ENCODE peak calls at places on chromosomes 13 and 19, in five cellular contexts. Y is psoas muscle; S is heart right ventricle; P is CD8-positive, alpha-beta memory T cell; O is tibial artery. A is an unnamed sample.
A peak's percentile ranks its signal among the peaks of the same experiment; 100 is the strongest.

GRCh38 chr19:41218615-41219507 is at the start of gene AXL:
- DNase-seq in S (peak; percentile 81), P (no peak), O (peak; percentile 97), Y (peak; percentile 78), A (no peak)

GRCh38 chr19:32566246-32566830 is 14.7 kb upstream of the PDCD5 start:
- DNase-seq in O (no peak), Y (no peak), S (no peak), P (no peak), A (no peak)

GRCh38 chr13:70864731-70865130 is 756.5 kb upstream of the KLHL1 start:
- DNase-seq in O (no peak), Y (no peak), S (no peak), P (no peak), A (no peak)

GRCh38 chr19:13008926-13009787 is 13.9 kb downstream of the NFIX start:
- DNase-seq in Y (no peak), P (no peak), O (no peak), S (no peak), A (no peak)

GRCh38 chr13:49086711-49087110 is 111.0 kb downstream of the FNDC3A start:
- DNase-seq in Y (no peak), S (no peak), P (no peak), O (no peak), A (no peak)

GRCh38 chr13:102020611-102021216 is 381.1 kb downstream of the FGF14 start:
- DNase-seq in Y (no peak), S (no peak), P (no peak), O (no peak), A (no peak)

GRCh38 chr19:38596057-38596981 is 21.4 kb downstream of the MAP4K1 start:
- DNase-seq in Y (peak; percentile 67), O (no peak), S (no peak), P (no peak), A (no peak)

GRCh38 chr19:15367439-15367838 is 12.1 kb downstream of the AKAP8 start:
- DNase-seq in Y (no peak), O (no peak), S (no peak), P (no peak), A (no peak)

GRCh38 chr13:113448885-113449692 is 4.2 kb downstream of the ADPRHL1 start:
- DNase-seq in Y (peak; percentile 67), S (no peak), P (peak; percentile 24), O (peak; percentile 55), A (no peak)

GRCh38 chr19:55460670-55461258 is 678 bp downstream of the ISOC2 start:
- DNase-seq in P (peak; percentile 16), Y (peak; percentile 86), S (peak; percentile 87), O (peak; percentile 90), A (peak; percentile 73)

GRCh38 chr13:36193151-36193855 is 21.1 kb downstream of the SOHLH2 start:
- DNase-seq in Y (no peak), P (no peak), S (no peak), O (no peak), A (no peak)

GRCh38 chr13:113926951-113927660 is 46.8 kb downstream of the C13orf46 start:
- DNase-seq in S (peak; percentile 63), Y (peak; percentile 54), P (no peak), O (peak; percentile 68), A (no peak)

GRCh38 chr13:31951215-31951678 is 80.3 kb upstream of the FRY start:
- DNase-seq in S (peak; percentile 59), Y (peak; percentile 60), O (peak; percentile 77), P (no peak), A (peak; percentile 79)

GRCh38 chr19:1457892-1458291 is 8.0 kb downstream of the APC2 start:
- DNase-seq in O (no peak), S (peak; percentile 6), Y (no peak), P (no peak), A (no peak)

GRCh38 chr19:1455002-1455335 is 5.0 kb downstream of the APC2 start:
- DNase-seq in O (no peak), P (no peak), S (no peak), Y (no peak), A (peak; percentile 57)

GRCh38 chr19:1456121-1456900 is 6.4 kb downstream of the APC2 start:
- DNase-seq in Y (no peak), O (no peak), P (no peak), S (peak; percentile 15), A (no peak)

GRCh38 chr19:1455336-1456120 is 5.6 kb downstream of the APC2 start:
- DNase-seq in O (no peak), P (peak; percentile 37), Y (no peak), S (no peak), A (peak; percentile 79)

GRCh38 chr19:1457031-1457739 is 7.3 kb downstream of the APC2 start:
- DNase-seq in O (no peak), P (no peak), S (peak; percentile 10), Y (no peak), A (no peak)
- H3K27me3 ChIP-seq in O (peaks cover 67% of the 10 kb centered on the region), P (peaks cover 33% of the 10 kb centered on the region), S (peaks cover 62% of the 10 kb centered on the region), Y (no peaks in the 10 kb centered on the region), A (no peaks in the 10 kb centered on the region)

GRCh38 chr13:112346899-112347229 is 29.3 kb upstream of the SPACA7 start:
- DNase-seq in Y (no peak), O (no peak), P (no peak), S (no peak), A (no peak)

GRCh38 chr13:112348642-112349345 is 27.4 kb upstream of the SPACA7 start:
- DNase-seq in P (no peak), Y (no peak), S (no peak), O (peak; percentile 43), A (no peak)

GRCh38 chr13:112351825-112352224 is 24.3 kb upstream of the SPACA7 start:
- DNase-seq in Y (no peak), O (peak; percentile 33), P (no peak), S (no peak), A (no peak)

GRCh38 chr13:112349681-112350080 is 26.5 kb upstream of the SPACA7 start:
- DNase-seq in S (no peak), Y (no peak), O (peak; percentile 28), P (no peak), A (no peak)

DNA sequence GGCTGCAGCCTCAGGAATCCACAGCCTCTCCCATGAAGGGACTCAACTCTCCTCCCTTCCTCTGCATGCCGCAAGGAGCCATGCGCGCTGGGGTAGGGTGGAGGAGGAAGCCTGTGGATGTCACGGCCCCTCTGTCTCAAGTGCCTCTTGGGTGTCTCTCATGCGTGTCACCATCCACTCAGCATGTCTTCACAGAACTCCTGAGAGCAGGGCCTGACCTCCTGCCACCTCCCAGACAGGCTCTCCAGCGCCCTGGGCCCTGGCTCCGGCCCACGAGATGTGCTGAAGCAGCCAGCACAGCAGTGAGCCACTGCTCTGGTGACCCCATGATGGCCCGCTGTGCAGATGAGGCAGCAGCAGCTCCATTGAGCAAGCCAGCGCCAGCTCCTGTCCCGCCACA is 25.9 kb upstream of the SPACA7 start:
- DNase-seq in P (no peak), Y (no peak), O (peak; percentile 61), S (no peak), A (no peak)
- H3K27me3 ChIP-seq in P (no peaks in the 10 kb centered on the region), Y (no peaks in the 10 kb centered on the region), O (no peaks in the 10 kb centered on the region), S (peaks cover 73% of the 10 kb centered on the region), A (no peaks in the 10 kb centered on the region)

GRCh38 chr19:42313840-42314755 is 989 bp downstream of the TMEM145 start:
- DNase-seq in O (no peak), P (no peak), Y (no peak), S (no peak), A (no peak)

GRCh38 chr19:42312370-42312769 is 739 bp upstream of the TMEM145 start:
- DNase-seq in Y (no peak), P (no peak), S (no peak), O (no peak), A (no peak)

GRCh38 chr19:42309686-42310085 is 3.4 kb upstream of the TMEM145 start:
- DNase-seq in S (no peak), O (no peak), Y (no peak), P (no peak), A (no peak)

GRCh38 chr19:42313096-42313839 is at the start of gene TMEM145:
- DNase-seq in O (no peak), P (no peak), S (no peak), Y (peak; percentile 47), A (peak; percentile 69)

GRCh38 chr19:42311612-42312160 is 1.4 kb upstream of the TMEM145 start:
- DNase-seq in P (no peak), Y (no peak), S (no peak), O (no peak), A (no peak)
- H3K27me3 ChIP-seq in P (peaks cover 28% of the 10 kb centered on the region), Y (no peaks in the 10 kb centered on the region), S (peaks cover 17% of the 10 kb centered on the region), O (peaks cover 77% of the 10 kb centered on the region), A (no peaks in the 10 kb centered on the region)

GRCh38 chr13:27789153-27789494 is 3.2 kb upstream of the GSX1 start:
- DNase-seq in P (no peak), S (no peak), Y (no peak), O (no peak), A (no peak)
- H3K27me3 ChIP-seq in P (peaks cover 42% of the 10 kb centered on the region), S (peaks cover 96% of the 10 kb centered on the region), Y (no peaks in the 10 kb centered on the region), O (peaks cover 70% of the 10 kb centered on the region), A (peaks cover 4% of the 10 kb centered on the region)

DNA sequence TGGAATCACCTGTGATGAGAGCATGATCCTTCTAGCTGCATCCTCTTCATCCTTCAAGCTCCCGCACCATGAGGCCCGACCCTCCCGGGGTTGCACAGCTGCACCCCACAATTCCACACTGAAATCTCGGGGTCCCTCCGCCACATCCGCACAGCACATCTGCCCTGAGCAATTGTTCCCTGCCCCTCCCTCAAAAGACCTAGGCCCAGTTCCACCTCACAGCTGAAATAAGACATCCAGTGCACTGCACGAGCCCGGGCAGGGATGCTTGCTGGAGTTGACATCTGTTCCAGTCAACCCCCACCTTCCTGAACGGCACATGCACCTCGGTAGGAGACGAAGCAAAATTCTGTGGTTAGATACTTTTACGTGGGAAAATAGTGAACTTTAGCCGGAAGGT is 14.7 kb upstream of the SOX1 start:
- DNase-seq in P (no peak), O (no peak), Y (no peak), S (no peak), A (no peak)
- H3K27me3 ChIP-seq in P (peaks cover 6% of the 10 kb centered on the region), O (peaks cover 90% of the 10 kb centered on the region), Y (peaks cover 9% of the 10 kb centered on the region), S (peaks cover 100% of the 10 kb centered on the region), A (no peaks in the 10 kb centered on the region)

GRCh38 chr19:7670150-7670784 is 1.4 kb downstream of the RETN start:
- DNase-seq in Y (no peak), O (no peak), P (no peak), S (no peak), A (no peak)
- H3K27me3 ChIP-seq in Y (no peaks in the 10 kb centered on the region), O (peaks cover 43% of the 10 kb centered on the region), P (no peaks in the 10 kb centered on the region), S (peaks cover 43% of the 10 kb centered on the region), A (no peaks in the 10 kb centered on the region)

A was measured in GM06990.